ENCODE peak calls at places on chromosome 4, in seven cellular contexts. R is neuronal stem cell, M is H1, C is H9, N is IMR-90, W is mesenchymal stem cell, V is trophoblast cell. L is an unnamed sample. For H3K4me1, the result is how much of the 10 kb centered on the place peaks cover.

GRCh38 chr4:169397762-169398161 is 127.0 kb upstream of the SH3RF1 start:
- DNase-seq in R (no peak), C (no peak), N (peak), V (no peak), W (peak), M (no peak), L (no peak)

GRCh38 chr4:83112678-83113428 is 1.7 kb downstream of the PLAC8 start:
- DNase-seq in M (no peak), V (peak), C (no peak), R (no peak), N (peak), W (peak), L (no peak)

GRCh38 chr4:142405021-142405991 is 440.8 kb downstream of the INPP4B start:
- DNase-seq in W (peak), C (peak), M (no peak), N (peak), R (peak), V (peak), L (peak)

GRCh38 chr4:165766018-165766417 is 107.0 kb upstream of the TLL1 start:
- DNase-seq in N (no peak), W (no peak), R (no peak), M (no peak), C (no peak), V (no peak), L (no peak)

GRCh38 chr4:85725727-85726170 is 250.8 kb downstream of the ARHGAP24 start:
- DNase-seq in W (no peak), V (peak), C (no peak), R (no peak), M (no peak), N (no peak), L (peak)

GRCh38 chr4:47926667-47927258 is 12.4 kb upstream of the NFXL1 start:
- DNase-seq in V (peak), R (peak), N (peak), C (peak), W (peak), M (no peak), L (peak)

GRCh38 chr4:168848977-168849687 is 160.9 kb downstream of the CBR4 start:
- DNase-seq in V (peak), C (no peak), N (peak), W (peak), M (no peak), R (no peak), L (peak)

GRCh38 chr4:72112514-72113156 is 80.8 kb downstream of the NPFFR2 start:
- DNase-seq in W (peak), R (no peak), M (no peak), C (no peak), V (peak), N (peak), L (peak)

GRCh38 chr4:113888006-113888405 is 91.4 kb downstream of the ARSJ start:
- DNase-seq in V (no peak), N (no peak), C (no peak), W (no peak), R (no peak), M (no peak), L (no peak)

GRCh38 chr4:244471-244870 is 60.8 kb downstream of the ZNF732 start:
- DNase-seq in V (peak), C (peak), W (peak), R (no peak), N (no peak), M (peak), L (peak)

DNA sequence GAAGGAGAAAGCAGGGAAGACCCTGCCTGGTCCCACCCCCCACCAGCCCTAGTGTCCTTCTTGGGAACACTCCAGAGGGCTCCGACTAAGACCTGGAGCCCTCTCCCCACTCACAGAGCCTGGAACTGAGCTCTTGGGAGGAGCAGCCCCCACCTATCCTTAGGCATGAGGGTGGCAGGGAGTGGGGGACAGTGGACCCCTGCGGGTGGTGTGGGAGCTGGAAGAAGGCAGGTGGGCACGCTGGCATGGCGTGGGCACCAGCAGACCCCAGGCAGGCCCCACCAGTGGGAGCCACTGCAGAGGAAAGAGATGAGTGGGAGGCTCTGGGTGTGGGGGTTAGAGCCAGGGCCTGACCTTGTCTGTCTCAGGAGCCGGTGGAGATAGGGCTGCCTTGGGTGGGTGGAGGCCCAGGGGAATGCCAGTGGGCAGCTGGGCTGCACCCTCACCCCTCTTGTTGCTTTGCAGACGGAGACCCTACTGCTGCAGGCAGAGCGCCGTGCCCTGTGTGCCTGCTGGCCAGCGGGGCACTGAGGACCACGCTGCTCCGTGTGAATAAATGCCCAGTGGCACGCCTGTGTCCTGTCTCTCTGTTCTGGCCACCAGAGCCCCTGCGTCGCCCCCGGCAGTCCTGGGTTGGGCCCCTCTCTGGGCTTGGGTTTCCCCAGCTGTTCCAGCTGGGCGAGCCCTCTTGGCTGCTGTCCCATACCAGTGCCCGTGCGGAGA is 15.6 kb upstream of the NAT8L start:
- DNase-seq in V (no peak), M (no peak), R (no peak), W (no peak), C (no peak), N (no peak), L (no peak)
- H2BK120ac ChIP-seq in V (no peak), M (no peak), R (no peak), W (no peak), C (no peak), N (no peak), L (no peak)

GRCh38 chr4:152708806-152709205 is 29.0 kb upstream of the TMEM154 start:
- DNase-seq in V (no peak), N (no peak), C (no peak), R (no peak), M (no peak), W (no peak), L (peak)
- H3K18ac ChIP-seq in V (peak), N (no peak), C (no peak), R (no peak), M (no peak), W (no peak), L (peak)

GRCh38 chr4:153532636-153533035 is 66.5 kb downstream of the TMEM131L start:
- DNase-seq in N (no peak), C (no peak), R (no peak), W (no peak), V (no peak), M (no peak), L (no peak)
- H3K4me1 ChIP-seq in N (under half), C (under half), R (under half), W (under half), V (under half), M (under half), L (under half)

DNA sequence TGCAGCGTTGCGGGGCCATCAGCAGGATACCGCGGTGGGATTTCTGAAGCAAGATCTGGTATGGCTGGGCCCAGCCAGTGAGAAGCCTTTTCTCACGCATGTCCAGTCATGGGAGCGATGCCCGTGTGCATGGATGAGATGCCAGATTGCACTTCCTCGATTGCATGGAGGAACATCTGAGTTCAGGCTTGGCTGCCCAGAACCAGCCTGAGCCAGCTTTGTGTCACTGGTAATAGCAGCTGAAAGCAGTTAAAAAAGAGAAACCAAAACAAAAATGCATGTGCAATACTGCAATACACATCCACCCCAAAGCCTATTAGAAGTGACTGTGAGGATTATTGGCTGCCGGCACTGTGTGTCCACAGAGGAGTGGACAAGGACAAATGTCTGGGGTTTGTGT is 59.3 kb downstream of the PSAPL1 start:
- DNase-seq in R (no peak), N (peak), W (no peak), M (no peak), C (no peak), V (no peak), L (no peak)
- H2BK120ac ChIP-seq in R (no peak), N (no peak), W (no peak), M (no peak), C (no peak), V (no peak), L (no peak)

DNA sequence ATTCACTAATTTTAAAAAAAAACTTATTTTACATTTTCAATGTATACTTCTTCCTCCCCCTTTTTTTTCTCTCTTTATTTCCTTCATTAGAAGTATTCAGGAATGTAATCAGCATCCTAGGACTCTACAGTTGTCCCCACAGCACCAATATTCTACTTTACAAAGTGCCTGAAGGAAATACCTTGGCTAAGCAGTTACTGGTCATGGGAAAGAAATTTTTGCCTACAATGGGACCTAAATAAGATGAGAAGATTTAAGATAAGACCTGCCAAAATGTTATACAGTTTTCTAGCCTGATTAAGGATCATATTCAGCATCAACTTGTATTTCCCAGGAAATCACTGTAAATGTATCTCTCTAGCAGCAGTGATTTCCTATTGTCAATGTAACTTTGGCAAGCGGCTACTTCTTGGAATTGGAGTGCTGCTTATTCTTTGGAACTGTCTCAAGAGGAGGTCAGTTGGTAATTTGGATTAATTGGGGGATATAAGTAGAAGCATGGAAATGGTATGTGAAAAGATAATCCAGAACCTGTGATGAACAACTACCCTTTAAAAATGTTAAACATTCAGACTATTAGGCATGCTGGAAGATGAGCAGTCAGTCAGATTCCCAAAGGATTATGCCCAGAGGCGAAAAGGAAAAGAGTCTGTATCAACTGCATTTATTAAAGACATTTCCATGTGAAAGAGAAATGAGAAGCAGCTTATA is 62.7 kb downstream of the SEC24D start:
- DNase-seq in M (no peak), V (peak), R (no peak), W (no peak), N (no peak), C (no peak), L (peak)
- H3K18ac ChIP-seq in M (no peak), V (no peak), R (no peak), W (no peak), N (no peak), C (no peak), L (no peak)

DNA sequence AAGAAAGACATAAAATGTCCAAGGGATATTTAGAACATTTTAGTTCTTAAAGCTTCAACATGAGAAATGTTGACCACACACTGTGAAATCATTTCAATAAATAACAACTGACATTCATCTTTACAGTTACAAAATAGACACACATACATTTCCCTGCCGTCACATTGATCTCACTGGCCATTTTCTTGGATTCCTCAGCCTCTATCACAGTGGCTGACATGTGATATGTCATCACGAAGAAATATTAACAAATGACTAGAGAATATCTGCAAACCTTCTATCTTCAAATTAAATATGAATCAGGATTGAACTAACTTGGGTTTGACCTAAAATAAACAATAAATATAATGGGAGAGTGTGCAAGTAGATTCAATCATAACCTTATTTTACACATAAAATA is 1.8 kb downstream of the CXCL2 start:
- DNase-seq in V (no peak), R (no peak), M (no peak), N (no peak), C (no peak), W (no peak), L (no peak)
- H3K4me1 ChIP-seq in V (under half), R (under half), M (under half), N (under half), C (under half), W (under half), L (under half)

GRCh38 chr4:76447326-76447954 is 12.4 kb downstream of the SHROOM3 start:
- DNase-seq in W (peak), C (no peak), N (peak), V (no peak), M (no peak), R (no peak), L (peak)

GRCh38 chr4:76439491-76439890 is 4.5 kb downstream of the SHROOM3 start:
- DNase-seq in V (no peak), W (no peak), C (no peak), M (no peak), N (no peak), R (no peak), L (no peak)

GRCh38 chr4:76445911-76446310 is 10.9 kb downstream of the SHROOM3 start:
- DNase-seq in R (no peak), N (no peak), M (no peak), V (no peak), C (no peak), W (no peak), L (no peak)

GRCh38 chr4:76441881-76442280 is 6.9 kb downstream of the SHROOM3 start:
- DNase-seq in W (no peak), M (no peak), V (no peak), C (no peak), N (no peak), R (no peak), L (no peak)

DNA sequence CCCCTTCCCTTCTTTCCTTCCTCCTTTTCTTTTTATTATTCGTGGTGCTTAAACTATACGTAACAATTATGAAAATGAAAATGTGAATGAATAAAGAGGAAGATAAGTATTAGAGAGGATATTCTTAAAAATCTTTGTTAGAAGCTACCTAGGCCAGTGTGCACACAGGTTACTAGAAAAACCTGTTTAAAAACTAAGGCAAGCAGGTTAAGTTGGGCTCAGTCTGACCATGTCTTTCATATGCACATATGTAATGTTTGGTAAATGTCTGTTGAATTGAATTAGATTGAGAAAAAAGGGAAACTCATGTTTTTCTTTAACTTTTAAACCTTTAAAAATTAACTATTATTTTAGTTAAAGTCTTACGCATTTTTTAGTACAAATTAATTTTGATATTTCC is 7.8 kb downstream of the SHROOM3 start:
- DNase-seq in N (no peak), R (no peak), M (no peak), W (no peak), C (no peak), V (no peak), L (no peak)
- H2BK120ac ChIP-seq in N (no peak), R (no peak), M (no peak), W (no peak), C (no peak), V (no peak), L (no peak)